ENCODE peak calls at places on chromosomes 4 and X, in nine cellular contexts. One of them, this sample, is unnamed.

GRCh38 chr4:118410143-118410542 is 57.3 kb upstream of the PRSS12 start:
- DNase-seq in type B pancreatic cell: no peak
- DNase-seq in A549: no peak
- DNase-seq in HFF-Myc: no peak
- DNase-seq in Panc1: no peak
- DNase-seq in fibroblast of lung: peak
- DNase-seq in pancreas: no peak
- DNase-seq in endothelial cell: no peak
- DNase-seq in WTC11: no peak
- DNase-seq in this sample: no peak

GRCh38 chr4:23401572-23401971 is 488.3 kb downstream of the PPARGC1A start:
- DNase-seq in type B pancreatic cell: no peak
- DNase-seq in A549: no peak
- DNase-seq in HFF-Myc: no peak
- DNase-seq in Panc1: no peak
- DNase-seq in fibroblast of lung: peak
- DNase-seq in pancreas: no peak
- DNase-seq in endothelial cell: no peak
- DNase-seq in WTC11: no peak
- DNase-seq in this sample: no peak

GRCh38 chr4:72440404-72440803 is 128.6 kb downstream of the ADAMTS3 start:
- DNase-seq in type B pancreatic cell: no peak
- DNase-seq in A549: no peak
- DNase-seq in HFF-Myc: no peak
- DNase-seq in Panc1: no peak
- DNase-seq in fibroblast of lung: no peak
- DNase-seq in pancreas: no peak
- DNase-seq in endothelial cell: no peak
- DNase-seq in WTC11: no peak
- DNase-seq in this sample: no peak

GRCh38 chr4:10273030-10273429 is 156.4 kb upstream of the WDR1 start:
- DNase-seq in type B pancreatic cell: no peak
- DNase-seq in A549: no peak
- DNase-seq in HFF-Myc: no peak
- DNase-seq in Panc1: no peak
- DNase-seq in fibroblast of lung: no peak
- DNase-seq in pancreas: no peak
- DNase-seq in endothelial cell: no peak
- DNase-seq in WTC11: no peak
- DNase-seq in this sample: no peak

GRCh38 chr4:110483516-110483915 is 7.6 kb downstream of the ENPEP start:
- DNase-seq in type B pancreatic cell: no peak
- DNase-seq in A549: no peak
- DNase-seq in HFF-Myc: no peak
- DNase-seq in Panc1: no peak
- DNase-seq in fibroblast of lung: peak
- DNase-seq in pancreas: no peak
- DNase-seq in endothelial cell: no peak
- DNase-seq in WTC11: no peak
- DNase-seq in this sample: no peak

GRCh38 chrX:9899640-9900075 is 67.5 kb upstream of the CLDN34 start:
- DNase-seq in type B pancreatic cell: no peak
- DNase-seq in A549: no peak
- DNase-seq in HFF-Myc: no peak
- DNase-seq in Panc1: no peak
- DNase-seq in fibroblast of lung: peak
- DNase-seq in pancreas: no peak
- DNase-seq in endothelial cell: no peak
- DNase-seq in WTC11: no peak
- DNase-seq in this sample: peak

GRCh38 chrX:23503835-23504539 is 163.3 kb upstream of the PRDX4 start:
- DNase-seq in type B pancreatic cell: no peak
- DNase-seq in A549: peak
- DNase-seq in HFF-Myc: peak
- DNase-seq in Panc1: peak
- DNase-seq in fibroblast of lung: peak
- DNase-seq in pancreas: peak
- DNase-seq in endothelial cell: no peak
- DNase-seq in WTC11: no peak
- DNase-seq in this sample: no peak

GRCh38 chrX:24026403-24026801 is 584 bp downstream of the KLHL15 start:
- DNase-seq in type B pancreatic cell: no peak
- DNase-seq in A549: peak
- DNase-seq in HFF-Myc: no peak
- DNase-seq in Panc1: no peak
- DNase-seq in fibroblast of lung: no peak
- DNase-seq in pancreas: no peak
- DNase-seq in endothelial cell: no peak
- DNase-seq in WTC11: no peak
- DNase-seq in this sample: no peak

GRCh38 chrX:48676893-48677270 is 6.7 kb upstream of the WAS start:
- DNase-seq in type B pancreatic cell: no peak
- DNase-seq in A549: peak
- DNase-seq in HFF-Myc: no peak
- DNase-seq in Panc1: no peak
- DNase-seq in fibroblast of lung: no peak
- DNase-seq in pancreas: no peak
- DNase-seq in endothelial cell: no peak
- DNase-seq in WTC11: peak
- DNase-seq in this sample: no peak

GRCh38 chr4:32624943-32625603 is 1904.9 kb downstream of the PCDH7 start:
- DNase-seq in type B pancreatic cell: no peak
- DNase-seq in A549: no peak
- DNase-seq in HFF-Myc: no peak
- DNase-seq in Panc1: no peak
- DNase-seq in fibroblast of lung: no peak
- DNase-seq in pancreas: no peak
- DNase-seq in endothelial cell: no peak
- DNase-seq in WTC11: no peak
- DNase-seq in this sample: no peak

GRCh38 chr4:14719053-14719452 is 283.2 kb upstream of the CPEB2 start:
- DNase-seq in type B pancreatic cell: no peak
- DNase-seq in A549: no peak
- DNase-seq in HFF-Myc: no peak
- DNase-seq in Panc1: no peak
- DNase-seq in fibroblast of lung: peak
- DNase-seq in pancreas: no peak
- DNase-seq in endothelial cell: no peak
- DNase-seq in WTC11: no peak
- DNase-seq in this sample: no peak

GRCh38 chr4:78558421-78558820 is 6.9 kb downstream of the ANXA3 start:
- DNase-seq in type B pancreatic cell: no peak
- DNase-seq in A549: no peak
- DNase-seq in HFF-Myc: no peak
- DNase-seq in Panc1: no peak
- DNase-seq in fibroblast of lung: no peak
- DNase-seq in pancreas: no peak
- DNase-seq in endothelial cell: no peak
- DNase-seq in WTC11: no peak
- DNase-seq in this sample: no peak

GRCh38 chr4:54961357-54961975 is 163.9 kb downstream of the KDR start:
- DNase-seq in type B pancreatic cell: no peak
- DNase-seq in A549: peak
- DNase-seq in HFF-Myc: peak
- DNase-seq in Panc1: peak
- DNase-seq in fibroblast of lung: peak
- DNase-seq in pancreas: no peak
- DNase-seq in endothelial cell: peak
- DNase-seq in WTC11: no peak
- DNase-seq in this sample: no peak

GRCh38 chrX:112662559-112663427 is 16.9 kb downstream of the LHFPL1 start:
- DNase-seq in type B pancreatic cell: no peak
- DNase-seq in A549: no peak
- DNase-seq in HFF-Myc: no peak
- DNase-seq in Panc1: no peak
- DNase-seq in fibroblast of lung: peak
- DNase-seq in pancreas: no peak
- DNase-seq in endothelial cell: no peak
- DNase-seq in WTC11: no peak
- DNase-seq in this sample: no peak

GRCh38 chr4:48489683-48490011 is 405 bp upstream of the ZAR1 start:
- DNase-seq in type B pancreatic cell: no peak
- DNase-seq in A549: no peak
- DNase-seq in HFF-Myc: no peak
- DNase-seq in Panc1: no peak
- DNase-seq in fibroblast of lung: no peak
- DNase-seq in pancreas: no peak
- DNase-seq in endothelial cell: no peak
- DNase-seq in WTC11: no peak
- DNase-seq in this sample: no peak

DNA sequence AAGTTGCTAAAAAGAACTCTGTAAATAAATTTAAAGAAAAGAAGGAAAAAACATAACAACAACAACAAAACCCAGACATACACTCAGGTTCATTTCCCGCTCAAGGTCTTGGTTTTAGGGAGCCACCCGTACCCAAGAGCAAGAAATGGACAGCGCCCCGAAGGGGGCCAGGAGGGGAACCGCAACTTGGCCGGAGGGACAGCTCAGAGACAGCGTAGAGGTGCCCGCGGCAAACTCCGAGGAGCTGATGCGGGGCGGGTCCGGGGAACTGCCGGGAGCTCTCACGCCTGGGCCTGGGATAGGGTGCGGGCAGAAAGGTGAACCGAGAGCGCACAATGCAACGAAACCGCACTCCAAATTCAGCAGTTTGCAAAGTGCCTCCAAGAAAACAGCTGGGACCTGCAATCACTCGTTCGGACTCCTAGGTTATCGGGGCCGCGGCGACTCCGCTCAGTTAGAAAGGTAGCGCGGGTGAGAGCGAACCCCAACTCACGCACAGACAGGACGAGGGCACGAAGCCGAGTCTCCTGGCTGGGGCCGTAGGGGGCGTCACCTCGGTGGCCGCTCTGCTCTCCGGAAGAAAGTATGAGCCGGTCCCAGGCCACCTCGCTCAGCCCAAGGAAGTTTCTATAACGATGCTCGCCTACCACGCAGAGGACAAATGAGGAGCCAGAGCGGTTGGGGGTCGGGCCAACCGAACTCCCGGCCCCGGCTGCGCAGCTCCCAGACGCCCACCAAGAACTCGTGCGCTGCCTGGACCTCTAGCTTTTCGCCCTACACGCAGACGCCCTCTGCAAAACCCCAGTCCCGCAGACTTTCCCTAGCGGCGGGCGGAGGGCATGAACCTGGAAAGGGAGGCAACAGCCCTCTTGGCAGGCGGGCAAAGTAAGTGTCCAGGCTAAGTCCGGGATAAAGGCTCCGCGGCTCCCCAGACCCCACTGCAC is 1.4 kb downstream of the NDNF start:
- DNase-seq in type B pancreatic cell: peak
- DNase-seq in A549: peak
- DNase-seq in HFF-Myc: no peak
- DNase-seq in Panc1: no peak
- DNase-seq in fibroblast of lung: peak
- DNase-seq in pancreas: peak
- DNase-seq in endothelial cell: peak
- DNase-seq in WTC11: peak
- DNase-seq in this sample: no peak
- TF ChIP-seq CTCF in type B pancreatic cell: peak
- TF ChIP-seq CTCF in A549: no peak
- TF ChIP-seq CTCF in HFF-Myc: peak
- TF ChIP-seq CTCF in Panc1: peak
- TF ChIP-seq CTCF in fibroblast of lung: peak
- TF ChIP-seq CTCF in pancreas: peak
- TF ChIP-seq CTCF in endothelial cell: peak
- TF ChIP-seq CTCF in WTC11: no peak
- TF ChIP-seq CTCF in this sample: peak

DNA sequence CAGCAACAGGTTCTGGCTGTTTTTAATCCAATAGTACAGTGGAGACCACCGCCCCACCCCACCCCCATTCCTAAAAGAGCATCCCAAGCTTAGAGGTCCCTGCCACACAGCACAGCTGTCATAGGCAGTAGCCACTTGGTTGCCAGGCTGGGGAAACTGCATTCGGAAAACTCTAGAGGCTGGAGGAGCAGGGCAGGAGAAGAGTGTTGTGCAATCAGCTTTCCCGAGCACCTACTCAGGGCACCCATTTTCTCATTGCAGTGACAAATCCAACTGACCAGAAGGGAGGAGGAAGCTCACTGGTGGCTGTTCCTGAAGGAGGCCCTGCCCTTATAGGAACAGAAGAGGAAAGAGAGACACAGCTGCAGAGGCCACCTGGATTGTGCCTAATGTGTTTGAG is 1.1 kb downstream of the CXCL1 start:
- DNase-seq in type B pancreatic cell: no peak
- DNase-seq in A549: peak
- DNase-seq in HFF-Myc: no peak
- DNase-seq in Panc1: no peak
- DNase-seq in fibroblast of lung: no peak
- DNase-seq in pancreas: no peak
- DNase-seq in endothelial cell: no peak
- DNase-seq in WTC11: no peak
- DNase-seq in this sample: no peak
- TF ChIP-seq CTCF in type B pancreatic cell: no peak
- TF ChIP-seq CTCF in A549: no peak
- TF ChIP-seq CTCF in HFF-Myc: no peak
- TF ChIP-seq CTCF in Panc1: no peak
- TF ChIP-seq CTCF in fibroblast of lung: no peak
- TF ChIP-seq CTCF in pancreas: no peak
- TF ChIP-seq CTCF in endothelial cell: no peak
- TF ChIP-seq CTCF in WTC11: no peak
- TF ChIP-seq CTCF in this sample: no peak

GRCh38 chr4:33722254-33722653 is 2522.1 kb downstream of the ARAP2 start:
- DNase-seq in type B pancreatic cell: no peak
- DNase-seq in A549: no peak
- DNase-seq in HFF-Myc: no peak
- DNase-seq in Panc1: no peak
- DNase-seq in fibroblast of lung: peak
- DNase-seq in pancreas: no peak
- DNase-seq in endothelial cell: no peak
- DNase-seq in WTC11: no peak
- DNase-seq in this sample: no peak

GRCh38 chr4:33724685-33725084 is 2519.6 kb downstream of the ARAP2 start:
- DNase-seq in type B pancreatic cell: no peak
- DNase-seq in A549: no peak
- DNase-seq in HFF-Myc: no peak
- DNase-seq in Panc1: no peak
- DNase-seq in fibroblast of lung: peak
- DNase-seq in pancreas: no peak
- DNase-seq in endothelial cell: no peak
- DNase-seq in WTC11: no peak
- DNase-seq in this sample: no peak

GRCh38 chr4:33725861-33726260 is 2518.5 kb downstream of the ARAP2 start:
- DNase-seq in type B pancreatic cell: no peak
- DNase-seq in A549: no peak
- DNase-seq in HFF-Myc: no peak
- DNase-seq in Panc1: no peak
- DNase-seq in fibroblast of lung: no peak
- DNase-seq in pancreas: no peak
- DNase-seq in endothelial cell: no peak
- DNase-seq in WTC11: no peak
- DNase-seq in this sample: no peak

GRCh38 chr4:33722800-33723511 is 2521.4 kb downstream of the ARAP2 start:
- DNase-seq in type B pancreatic cell: no peak
- DNase-seq in A549: no peak
- DNase-seq in HFF-Myc: no peak
- DNase-seq in Panc1: no peak
- DNase-seq in fibroblast of lung: peak
- DNase-seq in pancreas: no peak
- DNase-seq in endothelial cell: no peak
- DNase-seq in WTC11: no peak
- DNase-seq in this sample: no peak
- TF ChIP-seq CTCF in type B pancreatic cell: no peak
- TF ChIP-seq CTCF in A549: no peak
- TF ChIP-seq CTCF in HFF-Myc: peak
- TF ChIP-seq CTCF in Panc1: no peak
- TF ChIP-seq CTCF in fibroblast of lung: no peak
- TF ChIP-seq CTCF in pancreas: no peak
- TF ChIP-seq CTCF in endothelial cell: no peak
- TF ChIP-seq CTCF in WTC11: no peak
- TF ChIP-seq CTCF in this sample: no peak

GRCh38 chrX:51802917-51803688 is 59.9 kb downstream of the GSPT2 start:
- DNase-seq in type B pancreatic cell: no peak
- DNase-seq in A549: peak
- DNase-seq in HFF-Myc: peak
- DNase-seq in Panc1: peak
- DNase-seq in fibroblast of lung: peak
- DNase-seq in pancreas: no peak
- DNase-seq in endothelial cell: peak
- DNase-seq in WTC11: peak
- DNase-seq in this sample: peak
- TF ChIP-seq CTCF in type B pancreatic cell: peak
- TF ChIP-seq CTCF in A549: peak
- TF ChIP-seq CTCF in HFF-Myc: no peak
- TF ChIP-seq CTCF in Panc1: peak
- TF ChIP-seq CTCF in fibroblast of lung: no peak
- TF ChIP-seq CTCF in pancreas: no peak
- TF ChIP-seq CTCF in endothelial cell: no peak
- TF ChIP-seq CTCF in WTC11: no peak
- TF ChIP-seq CTCF in this sample: peak

This sample was measured in GM12864.